ENCODE peak calls at places on chromosomes 12 and 14, in six cellular contexts. E is H54; Q is GM13977; N is Daoy; H is aorta; L is activated CD4-positive, alpha-beta T cell treated with anti-CD3 and anti-CD28 coated beads, Interleukin-2, amount 50 U/mL, for 4 hours. K is an unnamed sample.

GRCh38 chr12:59665692-59666091 is 69.9 kb downstream of the SLC16A7 start:
- DNase-seq in E (no peak), Q (no peak), N (no peak), H (no peak), L (no peak), K (no peak)

GRCh38 chr12:102454808-102455760 is 25.3 kb downstream of the IGF1 start:
- DNase-seq in E (no peak), Q (no peak), N (no peak), H (no peak), L (no peak), K (no peak)

GRCh38 chr12:107684990-107685359 is 624 bp upstream of the PWP1 start:
- DNase-seq in E (no peak), Q (no peak), N (peak), H (no peak), L (peak), K (no peak)

GRCh38 chr12:1367331-1367730 is 227.1 kb downstream of the FBXL14 start:
- DNase-seq in E (no peak), Q (no peak), N (no peak), H (no peak), L (no peak), K (no peak)

GRCh38 chr12:76621582-76622024 is 62.0 kb upstream of the OSBPL8 start:
- DNase-seq in E (peak), Q (peak), N (peak), H (peak), L (peak), K (peak)

GRCh38 chr12:57215668-57216013 is 953 bp upstream of the NXPH4 start:
- DNase-seq in E (peak), Q (peak), N (peak), H (no peak), L (no peak), K (peak)

GRCh38 chr14:99831915-99832314 is 38.7 kb downstream of the EML1 start:
- DNase-seq in E (no peak), Q (no peak), N (no peak), H (no peak), L (no peak), K (no peak)

GRCh38 chr12:106585862-106586534 is 3.2 kb downstream of the RFX4 start:
- DNase-seq in E (no peak), Q (no peak), N (peak), H (no peak), L (no peak), K (no peak)

GRCh38 chr12:125443316-125443715 is 378.1 kb downstream of the AACS start:
- DNase-seq in E (no peak), Q (no peak), N (no peak), H (no peak), L (no peak), K (no peak)

GRCh38 chr14:98138666-98139065 is 1133.3 kb downstream of the BCL11B start:
- DNase-seq in E (peak), Q (peak), N (peak), H (no peak), L (peak), K (peak)

K was measured in GM13976.